ENCODE peak calls at places on chromosome 10, in six cellular contexts. I is Caco-2; K is adrenal gland; B is CD8-positive, alpha-beta memory T cell; Y is OCI-LY7; P is heart left ventricle. M is an unnamed sample.

GRCh38 chr10:114413398-114413797 is 9.1 kb upstream of the AFAP1L2 start:
- DNase-seq in I (no peak), K (peak; percentile 65), B (no peak), Y (no peak), P (peak; percentile 54), M (no peak)

GRCh38 chr10:78781251-78781913 is 287.4 kb upstream of the ZMIZ1 start:
- DNase-seq in I (peak; percentile 20), K (no peak), B (no peak), Y (no peak), P (no peak), M (no peak)

GRCh38 chr10:12194752-12195271 is 879 bp downstream of the NUDT5 start:
- DNase-seq in I (no peak), K (peak; percentile 52), B (peak; percentile 23), Y (peak; percentile 46), P (no peak), M (peak; percentile 40)

GRCh38 chr10:80472234-80473095 is 18.4 kb downstream of the TSPAN14 start:
- DNase-seq in I (no peak), K (no peak), B (no peak), Y (peak; percentile 66), P (no peak), M (no peak)

GRCh38 chr10:79505771-79506351 is 6.5 kb upstream of the EIF5AL1 start:
- DNase-seq in I (no peak), K (no peak), B (no peak), Y (no peak), P (no peak), M (no peak)

GRCh38 chr10:22651276-22651980 is 63.0 kb downstream of the PIP4K2A start:
- DNase-seq in I (no peak), K (peak; percentile 51), B (no peak), Y (no peak), P (no peak), M (no peak)

GRCh38 chr10:13222151-13222550 is 12.0 kb downstream of the UCMA start:
- DNase-seq in I (no peak), K (no peak), B (no peak), Y (no peak), P (no peak), M (no peak)

GRCh38 chr10:69226919-69227450 is 6.9 kb downstream of the HKDC1 start:
- DNase-seq in I (no peak), K (no peak), B (no peak), Y (no peak), P (no peak), M (no peak)

GRCh38 chr10:131747251-131747650 is 153.6 kb upstream of the PPP2R2D start:
- DNase-seq in I (no peak), K (no peak), B (no peak), Y (no peak), P (no peak), M (no peak)
- H3K4me3 ChIP-seq in I (no peak overlapping the region), K (no peak overlapping the region), B (no peak overlapping the region), Y (no peak overlapping the region), P (no peak overlapping the region), M (no peak overlapping the region)

GRCh38 chr10:132537713-132538020 is at the start of gene INPP5A:
- DNase-seq in I (no peak), K (no peak), B (no peak), Y (no peak), P (no peak), M (no peak)
- H3K4me1 ChIP-seq in I (peaks cover 20% of the 10 kb centered on the region), K (peaks cover 52% of the 10 kb centered on the region), B (peaks cover 37% of the 10 kb centered on the region), Y (peaks cover 46% of the 10 kb centered on the region), P (peaks cover 43% of the 10 kb centered on the region), M (peaks cover 44% of the 10 kb centered on the region)

DNA sequence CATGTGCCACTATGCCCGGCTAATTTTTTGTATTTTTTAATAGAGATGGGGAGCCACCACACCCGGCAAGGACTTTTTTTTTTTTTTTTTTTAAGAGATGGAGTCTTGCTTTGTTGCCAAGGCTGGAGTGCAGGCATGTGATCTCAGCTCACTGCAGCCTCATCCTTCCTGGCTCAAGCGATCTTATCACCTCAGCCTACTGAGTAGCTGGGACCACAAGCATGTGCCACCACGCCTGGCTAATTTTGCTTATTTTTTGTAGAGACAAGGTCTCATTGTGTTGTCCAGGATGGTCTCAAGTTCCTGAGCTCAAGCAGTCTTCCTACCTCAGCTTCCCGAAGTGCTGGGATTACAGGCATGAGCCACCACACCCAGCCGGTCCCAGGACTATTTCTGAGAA is 9.3 kb upstream of the MCU start:
- DNase-seq in I (no peak), K (no peak), B (no peak), Y (no peak), P (no peak), M (no peak)
- H3K4me3 ChIP-seq in I (no peak overlapping the region), K (no peak overlapping the region), B (no peak overlapping the region), Y (no peak overlapping the region), P (no peak overlapping the region), M (no peak overlapping the region)

GRCh38 chr10:125056161-125057132 is 103.9 kb downstream of the CTBP2 start:
- DNase-seq in I (no peak), K (peak; percentile 38), B (no peak), Y (no peak), P (no peak), M (no peak)
- H3K4me1 ChIP-seq in I (peaks cover 6% of the 10 kb centered on the region), K (peaks cover 67% of the 10 kb centered on the region), B (no peaks in the 10 kb centered on the region), Y (peaks cover 18% of the 10 kb centered on the region), P (peaks cover 55% of the 10 kb centered on the region), M (no peaks in the 10 kb centered on the region)

GRCh38 chr10:84429926-84430520 is 101.6 kb downstream of the CCSER2 start:
- DNase-seq in I (peak; percentile 79), K (peak; percentile 58), B (peak; percentile 42), Y (peak; percentile 86), P (peak; percentile 38), M (peak; percentile 54)

GRCh38 chr10:84427903-84428650 is 99.7 kb downstream of the CCSER2 start:
- DNase-seq in I (no peak), K (no peak), B (no peak), Y (no peak), P (no peak), M (no peak)

GRCh38 chr10:84432891-84433290 is 104.5 kb downstream of the CCSER2 start:
- DNase-seq in I (no peak), K (no peak), B (no peak), Y (no peak), P (no peak), M (no peak)

GRCh38 chr10:84424731-84425165 is 96.4 kb downstream of the CCSER2 start:
- DNase-seq in I (no peak), K (peak; percentile 72), B (peak; percentile 19), Y (no peak), P (peak; percentile 87), M (peak; percentile 18)

GRCh38 chr10:84428711-84429110 is 100.3 kb downstream of the CCSER2 start:
- DNase-seq in I (no peak), K (no peak), B (no peak), Y (no peak), P (no peak), M (no peak)
- H3K4me3 ChIP-seq in I (no peak overlapping the region), K (no peak overlapping the region), B (no peak overlapping the region), Y (no peak overlapping the region), P (no peak overlapping the region), M (no peak overlapping the region)

DNA sequence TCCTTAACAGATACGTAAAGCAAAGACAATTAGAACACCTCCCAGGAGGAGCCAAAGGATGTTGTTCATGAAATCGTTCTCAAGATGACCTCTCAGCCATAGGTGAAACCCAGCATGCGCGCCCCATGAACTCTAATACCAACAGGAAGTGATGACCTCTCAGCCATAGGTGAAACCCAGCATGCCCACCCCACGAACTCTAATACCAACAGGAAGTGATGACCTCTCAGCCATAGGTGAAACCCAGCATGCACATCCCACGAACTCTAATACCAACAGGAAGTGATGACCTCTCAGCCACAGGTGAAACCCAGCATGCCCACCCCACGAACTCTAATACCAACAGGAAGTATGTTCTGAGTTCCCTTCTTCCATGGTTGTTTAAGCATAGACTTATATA is 205.2 kb upstream of the ADARB2 start:
- DNase-seq in I (no peak), K (no peak), B (no peak), Y (no peak), P (no peak), M (no peak)
- H3K4me1 ChIP-seq in I (no peaks in the 10 kb centered on the region), K (no peaks in the 10 kb centered on the region), B (peaks cover 19% of the 10 kb centered on the region), Y (no peaks in the 10 kb centered on the region), P (no peaks in the 10 kb centered on the region), M (peaks cover 21% of the 10 kb centered on the region)

GRCh38 chr10:74901240-74901827 is 74.9 kb downstream of the KAT6B start:
- DNase-seq in I (no peak), K (no peak), B (no peak), Y (no peak), P (no peak), M (no peak)
- H3K4me3 ChIP-seq in I (no peak overlapping the region), K (no peak overlapping the region), B (no peak overlapping the region), Y (no peak overlapping the region), P (no peak overlapping the region), M (no peak overlapping the region)

DNA sequence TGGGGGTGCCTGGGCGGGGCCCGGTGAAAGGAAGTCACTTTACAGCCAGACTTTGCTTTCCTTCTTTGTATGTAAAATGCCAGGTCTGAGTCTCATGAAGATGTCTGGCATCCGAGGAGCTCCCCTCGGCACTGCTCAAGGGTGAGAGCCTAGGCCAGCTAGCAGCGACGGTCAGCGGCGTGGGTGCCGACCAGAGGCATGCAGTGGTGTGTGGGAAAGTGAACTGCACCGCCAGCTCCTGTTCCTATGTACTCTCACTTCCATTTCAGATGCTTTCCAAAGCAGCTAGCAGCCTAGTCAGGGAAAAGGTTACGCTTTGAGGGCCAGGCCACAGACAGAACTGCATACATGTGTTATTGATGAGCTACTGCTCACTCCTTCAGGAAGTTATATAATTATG is 172.8 kb downstream of the ZMYND11 start:
- DNase-seq in I (no peak), K (no peak), B (no peak), Y (no peak), P (no peak), M (no peak)
- H3K4me1 ChIP-seq in I (peaks cover 8% of the 10 kb centered on the region), K (peaks cover 13% of the 10 kb centered on the region), B (no peaks in the 10 kb centered on the region), Y (peaks cover 94% of the 10 kb centered on the region), P (peaks cover 8% of the 10 kb centered on the region), M (no peaks in the 10 kb centered on the region)

GRCh38 chr10:63865210-63865609 is 344.0 kb downstream of the REEP3 start:
- DNase-seq in I (no peak), K (no peak), B (no peak), Y (no peak), P (no peak), M (no peak)

GRCh38 chr10:63862860-63863259 is 341.7 kb downstream of the REEP3 start:
- DNase-seq in I (no peak), K (no peak), B (no peak), Y (no peak), P (no peak), M (no peak)

GRCh38 chr10:63866747-63867140 is 345.5 kb downstream of the REEP3 start:
- DNase-seq in I (no peak), K (no peak), B (no peak), Y (peak; percentile 10), P (no peak), M (peak; percentile 5)

GRCh38 chr10:63866075-63866746 is 345.0 kb downstream of the REEP3 start:
- DNase-seq in I (peak; percentile 71), K (peak; percentile 23), B (peak; percentile 27), Y (peak; percentile 46), P (peak; percentile 28), M (peak; percentile 37)
- H3K4me3 ChIP-seq in I (no peak overlapping the region), K (no peak overlapping the region), B (no peak overlapping the region), Y (no peak overlapping the region), P (no peak overlapping the region), M (no peak overlapping the region)

M was measured in naive thymus-derived CD4-positive, alpha-beta T cell.